ENCODE peak calls at places on chromosomes 11 and 22, in four cellular contexts. Q is H1, L is HepG2, R is GM12878. A is an unnamed sample.

GRCh38 chr11:73197348-73197747 is 20.7 kb upstream of the P2RY2 start:
- DNase-seq in L (no peak), R (no peak), Q (no peak), A (no peak)

GRCh38 chr11:65573391-65574146 is 1.2 kb downstream of the FAM89B start:
- DNase-seq in L (no peak), Q (no peak), R (no peak), A (no peak)

GRCh38 chr22:17891427-17892167 is 117.3 kb upstream of the BID start:
- DNase-seq in L (peak; percentile 7), R (no peak), Q (peak; percentile 64), A (no peak)

GRCh38 chr22:50264104-50264745 is 2.7 kb upstream of the MAPK12 start:
- DNase-seq in Q (no peak), L (no peak), R (no peak), A (no peak)

GRCh38 chr11:18752502-18752901 is 26.5 kb upstream of the IGSF22 start:
- DNase-seq in R (no peak), Q (no peak), L (no peak), A (no peak)

GRCh38 chr11:37999171-37999570 is 1401.1 kb upstream of the RAG2 start:
- DNase-seq in R (no peak), Q (no peak), L (no peak), A (no peak)

GRCh38 chr11:101011881-101012280 is 117.7 kb downstream of the PGR start:
- DNase-seq in Q (no peak), R (no peak), L (no peak), A (no peak)

GRCh38 chr11:36453678-36454077 is 56.4 kb downstream of the TRAF6 start:
- DNase-seq in Q (no peak), L (no peak), R (no peak), A (no peak)

GRCh38 chr22:19478086-19478392 is 954 bp downstream of the UFD1 start:
- DNase-seq in Q (no peak), R (no peak), L (no peak), A (no peak)

GRCh38 chr22:17087176-17088131 is 2.7 kb downstream of the IL17RA start:
- DNase-seq in R (peak; percentile 55), L (no peak), Q (no peak), A (no peak)

GRCh38 chr22:50625131-50625567 is 2.8 kb downstream of the ARSA start:
- DNase-seq in Q (no peak), L (no peak), R (no peak), A (no peak)

GRCh38 chr11:17369685-17370243 is 18.2 kb downstream of the NCR3LG1 start:
- DNase-seq in L (no peak), Q (no peak), R (no peak), A (no peak)

GRCh38 chr22:38494498-38494897 is 11.6 kb downstream of the DDX17 start:
- DNase-seq in L (no peak), R (no peak), Q (no peak), A (no peak)

GRCh38 chr11:833114-833791 is 501 bp downstream of the CD151 start:
- DNase-seq in L (no peak), R (no peak), Q (peak; percentile 77), A (no peak)

GRCh38 chr11:14242198-14242597 is 116.8 kb downstream of the RRAS2 start:
- DNase-seq in Q (no peak), R (no peak), L (no peak), A (no peak)

GRCh38 chr11:122843281-122844150 is 5.2 kb downstream of the CRTAM start:
- DNase-seq in L (peak; percentile 81), Q (no peak), R (no peak), A (no peak)

GRCh38 chr11:91459840-91460239 is 764.8 kb upstream of the FAT3 start:
- DNase-seq in Q (no peak), L (no peak), R (no peak), A (no peak)

GRCh38 chr22:43128928-43129424 is 14.2 kb downstream of the MCAT start:
- DNase-seq in Q (peak; percentile 57), L (no peak), R (no peak), A (no peak)

GRCh38 chr11:68149417-68149816 is 28.2 kb upstream of the CHKA start:
- DNase-seq in L (no peak), Q (no peak), R (no peak), A (no peak)

GRCh38 chr11:60899021-60899936 is 7.1 kb downstream of the PRPF19 start:
- DNase-seq in R (no peak), L (peak; percentile 56), Q (peak; percentile 57), A (peak; percentile 40)

GRCh38 chr11:36389811-36390210 is 93.7 kb downstream of the PRR5L start:
- DNase-seq in R (no peak), Q (no peak), L (no peak), A (no peak)

GRCh38 chr11:113188433-113188834 is 125.9 kb upstream of the TTC12 start:
- DNase-seq in R (peak; percentile 36), L (no peak), Q (no peak), A (no peak)

GRCh38 chr11:68308068-68308467 is 4.3 kb upstream of the LRP5 start:
- DNase-seq in Q (no peak), R (no peak), L (no peak), A (no peak)

GRCh38 chr22:28900379-28900778 is 17.0 kb downstream of the ZNRF3 start:
- DNase-seq in Q (no peak), L (no peak), R (no peak), A (no peak)

GRCh38 chr11:134978388-134979088 is 566.5 kb upstream of the B3GAT1 start:
- DNase-seq in L (no peak), Q (no peak), R (no peak), A (no peak)

GRCh38 chr11:57394203-57394602 is 3.8 kb upstream of the PRG2 start:
- DNase-seq in L (no peak), Q (no peak), R (no peak), A (no peak)

GRCh38 chr22:21591695-21592094 is 24.2 kb downstream of the UBE2L3 start:
- DNase-seq in R (no peak), Q (no peak), L (no peak), A (no peak)

GRCh38 chr11:57871231-57871630 is 109.6 kb downstream of the CTNND1 start:
- DNase-seq in R (no peak), Q (no peak), L (no peak), A (no peak)

GRCh38 chr11:95058622-95059021 is 8.1 kb upstream of the SRSF8 start:
- DNase-seq in R (no peak), Q (no peak), L (no peak), A (no peak)

GRCh38 chr11:44632466-44633123 is 67.1 kb downstream of the CD82 start:
- DNase-seq in L (peak; percentile 49), R (no peak), Q (peak; percentile 57), A (no peak)

GRCh38 chr11:128501576-128502549 is 85.5 kb downstream of the ETS1 start:
- DNase-seq in Q (no peak), R (no peak), L (no peak), A (no peak)

GRCh38 chr11:1260620-1261019 is 37.8 kb downstream of the MUC5B start:
- DNase-seq in L (no peak), Q (no peak), R (no peak), A (no peak)

GRCh38 chr11:15123849-15124248 is 9.1 kb downstream of the INSC start:
- DNase-seq in L (no peak), R (no peak), Q (no peak), A (no peak)

GRCh38 chr11:72653616-72654000 is 20.6 kb downstream of the PDE2A start:
- DNase-seq in L (no peak), R (no peak), Q (no peak), A (no peak)

GRCh38 chr22:44755000-44755399 is 2.6 kb downstream of the ARHGAP8 start:
- DNase-seq in L (no peak), R (no peak), Q (no peak), A (no peak)

GRCh38 chr11:124801014-124801413 is 808 bp upstream of the MSANTD2 start:
- DNase-seq in Q (no peak), L (no peak), R (no peak), A (no peak)
- H3K9ac ChIP-seq in Q (no peak overlapping the region), L (peak overlapping the region; percentile 88), R (peak overlapping the region; percentile 81), A (peak overlapping the region; percentile 92)

GRCh38 chr22:36385491-36386350 is 2.0 kb downstream of the MYH9 start:
- DNase-seq in L (peak; percentile 57), R (no peak), Q (no peak), A (no peak)
- TF ChIP-seq SUZ12 in L (no peak), R (no peak), Q (no peak), A (no peak)

GRCh38 chr11:78425436-78425835 is 7.8 kb upstream of the GAB2 start:
- DNase-seq in L (no peak), Q (no peak), R (no peak), A (no peak)
- H3K9ac ChIP-seq in L (no peak overlapping the region), Q (no peak overlapping the region), R (no peak overlapping the region), A (no peak overlapping the region)

DNA sequence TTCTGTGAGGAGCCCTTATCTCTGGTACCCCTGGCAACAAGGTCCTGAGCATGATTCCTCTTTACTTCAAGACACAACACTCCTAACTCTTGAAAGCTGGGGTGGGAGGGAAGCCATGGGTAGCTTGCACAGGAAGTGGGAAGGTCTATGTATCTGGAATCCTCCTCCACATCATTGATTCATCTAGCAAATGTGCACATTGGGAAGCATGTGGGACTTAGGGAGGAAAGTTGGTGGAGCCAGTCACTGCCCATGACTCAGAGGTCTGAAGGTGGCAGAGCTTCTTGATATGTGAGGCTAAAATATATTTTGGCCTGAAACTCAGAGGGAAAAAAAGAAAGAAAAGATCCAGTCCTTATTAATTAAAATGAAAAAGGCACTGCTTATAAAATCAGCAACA is 1000.9 kb downstream of the DLG2 start:
- DNase-seq in L (no peak), R (no peak), Q (no peak), A (no peak)
- TF ChIP-seq SUZ12 in L (no peak), R (no peak), Q (no peak), A (no peak)

DNA sequence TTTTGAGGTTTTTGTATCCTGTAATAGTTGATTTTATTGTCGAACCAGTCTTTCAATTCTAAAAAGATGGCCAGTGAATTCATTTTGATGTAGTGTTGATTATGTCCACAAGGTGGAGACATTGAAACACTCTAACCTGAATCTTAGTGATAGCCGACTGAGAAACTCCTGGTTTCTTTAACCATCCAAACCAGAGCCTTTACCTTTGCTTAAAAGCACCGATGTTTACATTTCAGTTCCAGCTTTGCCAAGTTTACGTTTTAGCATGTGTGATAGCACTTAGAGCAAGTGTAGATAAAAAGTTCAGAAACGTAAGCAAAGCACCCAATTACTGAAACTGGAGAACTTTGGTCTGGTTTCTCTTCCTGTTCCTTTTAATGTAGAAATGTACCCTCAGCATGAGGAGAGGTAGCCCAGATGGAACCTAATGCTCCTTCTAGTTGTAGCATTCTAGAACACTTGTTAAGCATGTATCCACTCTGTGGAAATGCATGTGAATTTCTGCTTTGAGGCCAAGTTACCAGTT is 208.7 kb downstream of the DBX1 start:
- DNase-seq in L (peak; percentile 70), Q (no peak), R (peak; percentile 49), A (peak; percentile 33)
- H3K9ac ChIP-seq in L (peak overlapping the region; percentile 15), Q (no peak overlapping the region), R (no peak overlapping the region), A (no peak overlapping the region)

GRCh38 chr11:71266114-71266833 is 13.9 kb upstream of the SHANK2 start:
- DNase-seq in R (no peak), L (no peak), Q (peak; percentile 78), A (no peak)
- TF ChIP-seq SUZ12 in R (no peak), L (no peak), Q (no peak), A (no peak)

DNA sequence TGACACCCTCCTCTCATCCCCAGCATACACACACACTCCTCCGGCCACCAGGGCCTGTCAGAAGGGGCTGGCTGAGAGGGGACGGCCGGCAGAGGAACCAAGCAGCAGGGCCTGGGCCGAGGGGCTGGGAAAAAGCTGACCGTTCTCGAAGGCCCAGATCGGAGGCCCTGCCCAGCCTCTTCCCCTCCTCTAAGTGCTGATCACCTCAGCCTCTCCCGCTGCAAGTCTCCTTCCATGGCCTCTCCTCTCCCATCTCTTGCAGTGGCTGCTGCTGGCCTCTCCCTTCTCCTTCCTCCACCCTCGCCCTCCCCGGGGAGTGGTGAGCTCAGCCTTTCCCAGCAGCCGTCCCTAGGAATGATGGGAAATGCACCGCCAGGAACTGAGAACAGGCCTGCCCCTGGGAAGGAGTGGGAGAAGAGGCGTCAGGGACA is 39.6 kb downstream of the ARRB1 start:
- DNase-seq in Q (no peak), R (no peak), L (no peak), A (no peak)
- H3K9ac ChIP-seq in Q (no peak overlapping the region), R (no peak overlapping the region), L (no peak overlapping the region), A (no peak overlapping the region)